ENCODE peak calls at places on chromosomes 13 and 19, in seven cellular contexts. W is H9; S is IMR-90; P is AG04450; E is activated CD4-positive, alpha-beta T cell treated with anti-CD3 and anti-CD28 coated beads for 48 hours; F is left lung; H is uterus. D is an unnamed sample.
A peak's percentile ranks its signal among the peaks of the same experiment; 100 is the strongest.

GRCh38 chr19:4695224-4695731 is 25.1 kb upstream of the MYDGF start:
- DNase-seq in W (no peak), S (no peak), P (no peak), E (no peak), F (no peak), H (no peak), D (no peak)

GRCh38 chr19:6108721-6109633 is 1.3 kb downstream of the RFX2 start:
- DNase-seq in W (peak; percentile 37), S (peak; percentile 66), P (no peak), E (peak; percentile 62), F (peak; percentile 86), H (peak; percentile 80), D (peak; percentile 58)

GRCh38 chr19:13859361-13859880 is 17.5 kb upstream of the NANOS3 start:
- DNase-seq in W (no peak), S (peak; percentile 58), P (no peak), E (no peak), F (no peak), H (no peak), D (no peak)

GRCh38 chr19:53521373-53522202 is 16.4 kb upstream of the ZNF331 start:
- DNase-seq in W (no peak), S (no peak), P (no peak), E (peak; percentile 29), F (no peak), H (no peak), D (no peak)

GRCh38 chr19:44809856-44810554 is 1.1 kb downstream of the BCAM start:
- DNase-seq in W (no peak), S (no peak), P (no peak), E (no peak), F (no peak), H (peak; percentile 40), D (no peak)

GRCh38 chr13:89673789-89674311 is 1673.6 kb upstream of the MIR17HG start:
- DNase-seq in W (no peak), S (no peak), P (no peak), E (no peak), F (no peak), H (no peak), D (no peak)

GRCh38 chr13:109517516-109517915 is 268.9 kb downstream of the IRS2 start:
- DNase-seq in W (no peak), S (no peak), P (no peak), E (no peak), F (no peak), H (no peak), D (no peak)

GRCh38 chr13:19818223-19818842 is 35.6 kb upstream of the PSPC1 start:
- DNase-seq in W (peak; percentile 94), S (no peak), P (no peak), E (peak; percentile 63), F (peak; percentile 93), H (no peak), D (peak; percentile 93)

GRCh38 chr19:33410915-33411401 is 37.4 kb downstream of the CEBPG start:
- DNase-seq in W (no peak), S (no peak), P (no peak), E (no peak), F (peak; percentile 73), H (no peak), D (peak; percentile 72)

D was measured in islet precursor cell.